ENCODE peak calls at places on chromosomes 16 and 17, in seven cellular contexts. U is GM23338, J is heart left ventricle, R is body of pancreas, P is fibroblast of lung, O is uterus, B is stomach. C is an unnamed sample.

GRCh38 chr17:59427425-59427921 is 96.0 kb downstream of the YPEL2 start:
- DNase-seq in U (no peak), J (peak; percentile 32), R (no peak), P (peak; percentile 78), O (peak; percentile 36), B (no peak), C (peak; percentile 83)

GRCh38 chr17:49016775-49017463 is 19.7 kb downstream of the IGF2BP1 start:
- DNase-seq in U (no peak), J (no peak), R (peak; percentile 40), P (peak; percentile 79), O (peak; percentile 35), B (peak; percentile 58), C (peak; percentile 92)

GRCh38 chr17:55742272-55743102 is 8.4 kb upstream of the PCTP start:
- DNase-seq in U (no peak), J (no peak), R (no peak), P (no peak), O (no peak), B (no peak), C (no peak)

GRCh38 chr16:68257906-68258800 is 6.2 kb upstream of the SLC7A6 start:
- DNase-seq in U (no peak), J (no peak), R (no peak), P (peak; percentile 35), O (no peak), B (no peak), C (no peak)

GRCh38 chr17:29068828-29069227 is 25.9 kb downstream of the PIPOX start:
- DNase-seq in U (no peak), J (no peak), R (no peak), P (no peak), O (no peak), B (no peak), C (peak; percentile 26)

GRCh38 chr17:73492125-73492801 is 152.0 kb downstream of the SDK2 start:
- DNase-seq in U (no peak), J (no peak), R (no peak), P (no peak), O (no peak), B (no peak), C (no peak)

GRCh38 chr17:63156986-63157385 is 191.0 kb downstream of the TANC2 start:
- DNase-seq in U (no peak), J (no peak), R (no peak), P (no peak), O (no peak), B (no peak), C (no peak)

GRCh38 chr17:13460646-13461045 is 141.1 kb downstream of the HS3ST3A1 start:
- DNase-seq in U (no peak), J (no peak), R (no peak), P (no peak), O (no peak), B (no peak), C (peak; percentile 19)

GRCh38 chr17:64982139-64982802 is 63.0 kb upstream of the LRRC37A3 start:
- DNase-seq in U (no peak), J (no peak), R (no peak), P (peak; percentile 40), O (no peak), B (no peak), C (no peak)

GRCh38 chr16:21689107-21689506 is 25.3 kb downstream of the OTOA start:
- DNase-seq in U (no peak), J (no peak), R (no peak), P (no peak), O (no peak), B (no peak), C (no peak)

GRCh38 chr16:21683184-21683583 is 19.4 kb downstream of the OTOA start:
- DNase-seq in U (no peak), J (no peak), R (no peak), P (no peak), O (no peak), B (no peak), C (no peak)

GRCh38 chr16:21685034-21685455 is 21.3 kb downstream of the OTOA start:
- DNase-seq in U (peak; percentile 70), J (no peak), R (no peak), P (no peak), O (no peak), B (no peak), C (peak; percentile 62)

DNA sequence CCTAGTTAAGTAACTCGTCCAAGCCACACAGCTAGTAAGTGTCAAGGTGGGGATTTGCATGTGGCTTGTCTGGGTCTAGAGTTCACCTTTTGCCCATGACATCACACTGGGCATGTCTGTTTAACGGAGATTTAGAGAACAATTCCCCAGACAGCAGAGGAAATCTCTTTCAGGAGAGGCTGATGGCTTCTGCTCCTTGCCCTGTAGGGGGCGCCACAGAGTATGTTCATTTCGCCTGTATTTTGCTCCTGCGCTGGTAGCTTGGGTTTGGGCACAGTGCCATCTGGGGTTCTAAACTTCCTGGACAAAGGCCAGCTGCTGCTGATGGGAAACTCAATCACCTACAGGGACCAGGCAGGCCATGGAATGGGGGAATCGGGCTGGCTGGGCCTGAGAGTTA is 20.4 kb downstream of the OTOA start:
- DNase-seq in U (peak; percentile 72), J (no peak), R (peak; percentile 18), P (no peak), O (no peak), B (no peak), C (no peak)
- TF ChIP-seq CTCF in U (peak; percentile 93), J (peak; percentile 28), R (no peak), P (peak; percentile 43), O (no peak), B (no peak), C (peak; percentile 47)

DNA sequence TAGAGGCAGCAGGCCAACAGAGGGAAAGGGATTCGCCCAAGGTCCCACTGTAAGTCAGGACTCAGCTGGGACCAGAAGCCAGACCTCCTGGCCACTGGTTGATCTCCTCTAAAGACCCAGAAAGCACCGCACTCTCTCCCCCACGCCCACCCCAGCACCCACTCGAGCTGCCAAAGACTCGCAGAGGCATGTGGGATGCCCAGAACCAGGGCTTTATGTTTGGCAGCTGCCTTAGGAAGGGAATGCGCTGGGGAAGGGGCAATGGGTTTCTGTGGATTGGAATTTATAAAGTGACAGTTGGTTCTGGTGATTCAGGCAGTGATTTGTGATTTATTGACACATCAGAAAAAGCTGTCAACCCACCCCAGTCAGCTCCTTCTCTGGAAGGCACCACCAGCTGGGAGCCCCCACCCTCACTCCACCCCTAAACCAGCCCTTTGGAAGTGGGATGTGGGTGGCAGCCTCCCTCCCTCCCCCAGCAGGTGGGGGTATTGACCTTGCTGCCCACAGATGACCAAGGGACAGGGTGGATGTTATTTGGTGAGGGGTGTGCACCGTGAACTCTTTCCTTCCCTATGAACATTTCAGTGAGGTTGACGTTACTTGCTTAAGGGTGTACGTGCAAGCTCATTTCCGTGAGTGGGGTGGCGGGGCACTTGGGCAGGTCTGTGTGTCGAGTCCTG is 76.6 kb upstream of the DNAJA2 start:
- DNase-seq in U (no peak), J (no peak), R (no peak), P (no peak), O (no peak), B (no peak), C (no peak)
- H3K27ac ChIP-seq in U (no peak overlapping the region), J (no peak overlapping the region), R (no peak overlapping the region), P (no peak overlapping the region), O (no peak overlapping the region), B (no peak overlapping the region), C (no peak overlapping the region)

GRCh38 chr17:66540131-66540781 is 237.8 kb downstream of the PRKCA start:
- DNase-seq in U (peak; percentile 59), J (peak; percentile 50), R (no peak), P (peak; percentile 95), O (peak; percentile 55), B (no peak), C (no peak)
- H3K4me3 ChIP-seq in U (no peak overlapping the region), J (no peak overlapping the region), R (no peak overlapping the region), P (no peak overlapping the region), O (no peak overlapping the region), B (no peak overlapping the region), C (no peak overlapping the region)

GRCh38 chr16:87956771-87957279 is 5.6 kb downstream of the BANP start:
- DNase-seq in U (peak; percentile 62), J (no peak), R (no peak), P (peak; percentile 66), O (no peak), B (no peak), C (peak; percentile 72)
- TF ChIP-seq CTCF in U (peak; percentile 35), J (no peak), R (no peak), P (peak; percentile 37), O (no peak), B (no peak), C (peak; percentile 39)

C was measured in cardiac muscle cell.